ENCODE peak calls at places on chromosome 6, in eight cellular contexts. One of them, this sample, is unnamed.

GRCh38 chr6:44207966-44208365 is 8.8 kb upstream of the MYMX start:
- DNase-seq in ovary: no peak
- DNase-seq in omental fat pad: no peak
- DNase-seq in activated CD4-positive, alpha-beta T cell treated with anti-CD3 and anti-CD28 coated beads, Interleukin-2, amount 50 U/mL, for 1 hour: no peak
- DNase-seq in amygdala: no peak
- DNase-seq in AG08396: no peak
- DNase-seq in GF-D8: no peak
- DNase-seq in endothelial cell: no peak
- DNase-seq in this sample: no peak

GRCh38 chr6:29345380-29345779 is 23.3 kb downstream of the OR5V1 start:
- DNase-seq in amygdala: no peak
- DNase-seq in GF-D8: no peak
- DNase-seq in AG08396: no peak
- DNase-seq in endothelial cell: no peak
- DNase-seq in ovary: no peak
- DNase-seq in activated CD4-positive, alpha-beta T cell treated with anti-CD3 and anti-CD28 coated beads, Interleukin-2, amount 50 U/mL, for 1 hour: no peak
- DNase-seq in omental fat pad: no peak
- DNase-seq in this sample: no peak

GRCh38 chr6:134640975-134641429 is 308.9 kb downstream of the ALDH8A1 start:
- DNase-seq in activated CD4-positive, alpha-beta T cell treated with anti-CD3 and anti-CD28 coated beads, Interleukin-2, amount 50 U/mL, for 1 hour: peak; percentile 71
- DNase-seq in GF-D8: peak; percentile 14
- DNase-seq in ovary: peak; percentile 77
- DNase-seq in endothelial cell: peak; percentile 75
- DNase-seq in omental fat pad: peak; percentile 53
- DNase-seq in AG08396: peak; percentile 83
- DNase-seq in amygdala: no peak
- DNase-seq in this sample: peak; percentile 13

GRCh38 chr6:9484686-9485085 is 930.2 kb downstream of the TFAP2A start:
- DNase-seq in amygdala: no peak
- DNase-seq in endothelial cell: no peak
- DNase-seq in ovary: no peak
- DNase-seq in activated CD4-positive, alpha-beta T cell treated with anti-CD3 and anti-CD28 coated beads, Interleukin-2, amount 50 U/mL, for 1 hour: no peak
- DNase-seq in AG08396: no peak
- DNase-seq in omental fat pad: no peak
- DNase-seq in GF-D8: no peak
- DNase-seq in this sample: no peak

GRCh38 chr6:80454197-80454596 is 347.7 kb downstream of the BCKDHB start:
- DNase-seq in activated CD4-positive, alpha-beta T cell treated with anti-CD3 and anti-CD28 coated beads, Interleukin-2, amount 50 U/mL, for 1 hour: no peak
- DNase-seq in amygdala: no peak
- DNase-seq in endothelial cell: no peak
- DNase-seq in ovary: no peak
- DNase-seq in AG08396: peak; percentile 47
- DNase-seq in GF-D8: no peak
- DNase-seq in omental fat pad: no peak
- DNase-seq in this sample: peak; percentile 5

GRCh38 chr6:157613011-157613522 is 210.0 kb upstream of the SNX9 start:
- DNase-seq in AG08396: peak; percentile 75
- DNase-seq in activated CD4-positive, alpha-beta T cell treated with anti-CD3 and anti-CD28 coated beads, Interleukin-2, amount 50 U/mL, for 1 hour: no peak
- DNase-seq in ovary: no peak
- DNase-seq in GF-D8: peak; percentile 13
- DNase-seq in omental fat pad: no peak
- DNase-seq in amygdala: no peak
- DNase-seq in endothelial cell: no peak
- DNase-seq in this sample: peak; percentile 12

GRCh38 chr6:88566746-88567534 is 396.5 kb downstream of the RNGTT start:
- DNase-seq in activated CD4-positive, alpha-beta T cell treated with anti-CD3 and anti-CD28 coated beads, Interleukin-2, amount 50 U/mL, for 1 hour: no peak
- DNase-seq in amygdala: no peak
- DNase-seq in GF-D8: no peak
- DNase-seq in ovary: no peak
- DNase-seq in omental fat pad: no peak
- DNase-seq in AG08396: no peak
- DNase-seq in endothelial cell: no peak
- DNase-seq in this sample: no peak

GRCh38 chr6:42155293-42155692 is 12.9 kb upstream of the C6orf132 start:
- DNase-seq in ovary: no peak
- DNase-seq in GF-D8: no peak
- DNase-seq in AG08396: no peak
- DNase-seq in activated CD4-positive, alpha-beta T cell treated with anti-CD3 and anti-CD28 coated beads, Interleukin-2, amount 50 U/mL, for 1 hour: no peak
- DNase-seq in amygdala: no peak
- DNase-seq in endothelial cell: no peak
- DNase-seq in omental fat pad: no peak
- DNase-seq in this sample: no peak

GRCh38 chr6:123962508-123962907 is 158.8 kb downstream of the NKAIN2 start:
- DNase-seq in GF-D8: no peak
- DNase-seq in amygdala: no peak
- DNase-seq in endothelial cell: no peak
- DNase-seq in ovary: no peak
- DNase-seq in omental fat pad: no peak
- DNase-seq in AG08396: no peak
- DNase-seq in activated CD4-positive, alpha-beta T cell treated with anti-CD3 and anti-CD28 coated beads, Interleukin-2, amount 50 U/mL, for 1 hour: no peak
- DNase-seq in this sample: no peak

GRCh38 chr6:170031096-170031471 is 259.8 kb downstream of the DLL1 start:
- DNase-seq in endothelial cell: no peak
- DNase-seq in GF-D8: no peak
- DNase-seq in AG08396: peak; percentile 63
- DNase-seq in ovary: peak; percentile 6
- DNase-seq in activated CD4-positive, alpha-beta T cell treated with anti-CD3 and anti-CD28 coated beads, Interleukin-2, amount 50 U/mL, for 1 hour: no peak
- DNase-seq in omental fat pad: no peak
- DNase-seq in amygdala: no peak
- DNase-seq in this sample: no peak

GRCh38 chr6:154980273-154981070 is 14.6 kb upstream of the TIAM2 start:
- DNase-seq in activated CD4-positive, alpha-beta T cell treated with anti-CD3 and anti-CD28 coated beads, Interleukin-2, amount 50 U/mL, for 1 hour: no peak
- DNase-seq in AG08396: no peak
- DNase-seq in endothelial cell: no peak
- DNase-seq in omental fat pad: no peak
- DNase-seq in amygdala: no peak
- DNase-seq in ovary: no peak
- DNase-seq in GF-D8: no peak
- DNase-seq in this sample: no peak

GRCh38 chr6:142975272-142975805 is 30.4 kb upstream of the HIVEP2 start:
- DNase-seq in endothelial cell: no peak
- DNase-seq in GF-D8: no peak
- DNase-seq in AG08396: no peak
- DNase-seq in ovary: no peak
- DNase-seq in activated CD4-positive, alpha-beta T cell treated with anti-CD3 and anti-CD28 coated beads, Interleukin-2, amount 50 U/mL, for 1 hour: no peak
- DNase-seq in omental fat pad: no peak
- DNase-seq in amygdala: no peak
- DNase-seq in this sample: no peak

GRCh38 chr6:62891065-62891647 is 320.1 kb upstream of the FKBP1C start:
- DNase-seq in ovary: no peak
- DNase-seq in AG08396: no peak
- DNase-seq in endothelial cell: no peak
- DNase-seq in omental fat pad: no peak
- DNase-seq in GF-D8: peak; percentile 1
- DNase-seq in amygdala: no peak
- DNase-seq in activated CD4-positive, alpha-beta T cell treated with anti-CD3 and anti-CD28 coated beads, Interleukin-2, amount 50 U/mL, for 1 hour: no peak
- DNase-seq in this sample: no peak

GRCh38 chr6:6932968-6933367 is 174.8 kb upstream of the RREB1 start:
- DNase-seq in activated CD4-positive, alpha-beta T cell treated with anti-CD3 and anti-CD28 coated beads, Interleukin-2, amount 50 U/mL, for 1 hour: no peak
- DNase-seq in ovary: no peak
- DNase-seq in GF-D8: no peak
- DNase-seq in omental fat pad: no peak
- DNase-seq in AG08396: no peak
- DNase-seq in endothelial cell: no peak
- DNase-seq in amygdala: no peak
- DNase-seq in this sample: no peak

GRCh38 chr6:44530209-44530909 is 142.9 kb downstream of the CDC5L start:
- DNase-seq in omental fat pad: no peak
- DNase-seq in amygdala: no peak
- DNase-seq in GF-D8: no peak
- DNase-seq in endothelial cell: no peak
- DNase-seq in AG08396: no peak
- DNase-seq in ovary: no peak
- DNase-seq in activated CD4-positive, alpha-beta T cell treated with anti-CD3 and anti-CD28 coated beads, Interleukin-2, amount 50 U/mL, for 1 hour: no peak
- DNase-seq in this sample: no peak

GRCh38 chr6:75601608-75602163 is at the start of gene SENP6:
- DNase-seq in ovary: peak; percentile 86
- DNase-seq in activated CD4-positive, alpha-beta T cell treated with anti-CD3 and anti-CD28 coated beads, Interleukin-2, amount 50 U/mL, for 1 hour: peak; percentile 69
- DNase-seq in amygdala: peak; percentile 55
- DNase-seq in endothelial cell: peak; percentile 76
- DNase-seq in omental fat pad: no peak
- DNase-seq in GF-D8: peak; percentile 52
- DNase-seq in AG08396: peak; percentile 88
- DNase-seq in this sample: peak; percentile 59

GRCh38 chr6:49637333-49637698 is 677 bp upstream of the RHAG start:
- DNase-seq in AG08396: no peak
- DNase-seq in GF-D8: no peak
- DNase-seq in ovary: no peak
- DNase-seq in activated CD4-positive, alpha-beta T cell treated with anti-CD3 and anti-CD28 coated beads, Interleukin-2, amount 50 U/mL, for 1 hour: no peak
- DNase-seq in amygdala: no peak
- DNase-seq in omental fat pad: no peak
- DNase-seq in endothelial cell: no peak
- DNase-seq in this sample: no peak

GRCh38 chr6:170493354-170493753 is 59.8 kb downstream of the PSMB1 start:
- DNase-seq in ovary: no peak
- DNase-seq in activated CD4-positive, alpha-beta T cell treated with anti-CD3 and anti-CD28 coated beads, Interleukin-2, amount 50 U/mL, for 1 hour: no peak
- DNase-seq in AG08396: no peak
- DNase-seq in omental fat pad: no peak
- DNase-seq in amygdala: no peak
- DNase-seq in endothelial cell: no peak
- DNase-seq in GF-D8: no peak
- DNase-seq in this sample: no peak

GRCh38 chr6:44742201-44742600 is 354.7 kb downstream of the CDC5L start:
- DNase-seq in amygdala: no peak
- DNase-seq in GF-D8: no peak
- DNase-seq in ovary: no peak
- DNase-seq in endothelial cell: no peak
- DNase-seq in omental fat pad: no peak
- DNase-seq in AG08396: peak; percentile 2
- DNase-seq in activated CD4-positive, alpha-beta T cell treated with anti-CD3 and anti-CD28 coated beads, Interleukin-2, amount 50 U/mL, for 1 hour: no peak
- DNase-seq in this sample: no peak

GRCh38 chr6:5302220-5302946 is 41.1 kb downstream of the FARS2 start:
- DNase-seq in AG08396: no peak
- DNase-seq in GF-D8: peak; percentile 52
- DNase-seq in ovary: peak; percentile 22
- DNase-seq in omental fat pad: no peak
- DNase-seq in activated CD4-positive, alpha-beta T cell treated with anti-CD3 and anti-CD28 coated beads, Interleukin-2, amount 50 U/mL, for 1 hour: no peak
- DNase-seq in endothelial cell: no peak
- DNase-seq in amygdala: no peak
- DNase-seq in this sample: no peak

GRCh38 chr6:41370488-41371111 is 35.2 kb downstream of the NCR2 start:
- DNase-seq in ovary: no peak
- DNase-seq in amygdala: no peak
- DNase-seq in activated CD4-positive, alpha-beta T cell treated with anti-CD3 and anti-CD28 coated beads, Interleukin-2, amount 50 U/mL, for 1 hour: no peak
- DNase-seq in GF-D8: no peak
- DNase-seq in omental fat pad: no peak
- DNase-seq in endothelial cell: no peak
- DNase-seq in AG08396: no peak
- DNase-seq in this sample: no peak

GRCh38 chr6:119043265-119043664 is 35.2 kb downstream of the FAM184A start:
- DNase-seq in endothelial cell: no peak
- DNase-seq in activated CD4-positive, alpha-beta T cell treated with anti-CD3 and anti-CD28 coated beads, Interleukin-2, amount 50 U/mL, for 1 hour: no peak
- DNase-seq in ovary: no peak
- DNase-seq in amygdala: no peak
- DNase-seq in GF-D8: no peak
- DNase-seq in AG08396: no peak
- DNase-seq in omental fat pad: no peak
- DNase-seq in this sample: no peak

GRCh38 chr6:64539917-64540316 is 904.3 kb downstream of the PHF3 start:
- DNase-seq in AG08396: no peak
- DNase-seq in amygdala: no peak
- DNase-seq in omental fat pad: no peak
- DNase-seq in endothelial cell: no peak
- DNase-seq in GF-D8: no peak
- DNase-seq in activated CD4-positive, alpha-beta T cell treated with anti-CD3 and anti-CD28 coated beads, Interleukin-2, amount 50 U/mL, for 1 hour: no peak
- DNase-seq in ovary: no peak
- DNase-seq in this sample: no peak

GRCh38 chr6:154703094-154703493 is 30.1 kb upstream of the SCAF8 start:
- DNase-seq in AG08396: no peak
- DNase-seq in omental fat pad: no peak
- DNase-seq in ovary: no peak
- DNase-seq in endothelial cell: no peak
- DNase-seq in GF-D8: no peak
- DNase-seq in amygdala: no peak
- DNase-seq in activated CD4-positive, alpha-beta T cell treated with anti-CD3 and anti-CD28 coated beads, Interleukin-2, amount 50 U/mL, for 1 hour: no peak
- DNase-seq in this sample: no peak

GRCh38 chr6:158554611-158555361 is 5.1 kb upstream of the TMEM181 start:
- DNase-seq in endothelial cell: no peak
- DNase-seq in omental fat pad: no peak
- DNase-seq in AG08396: no peak
- DNase-seq in ovary: no peak
- DNase-seq in amygdala: no peak
- DNase-seq in activated CD4-positive, alpha-beta T cell treated with anti-CD3 and anti-CD28 coated beads, Interleukin-2, amount 50 U/mL, for 1 hour: no peak
- DNase-seq in GF-D8: no peak
- DNase-seq in this sample: no peak

GRCh38 chr6:144417686-144418085 is 132.6 kb downstream of the UTRN start:
- DNase-seq in amygdala: no peak
- DNase-seq in omental fat pad: no peak
- DNase-seq in endothelial cell: no peak
- DNase-seq in activated CD4-positive, alpha-beta T cell treated with anti-CD3 and anti-CD28 coated beads, Interleukin-2, amount 50 U/mL, for 1 hour: no peak
- DNase-seq in AG08396: no peak
- DNase-seq in GF-D8: no peak
- DNase-seq in ovary: no peak
- DNase-seq in this sample: no peak

GRCh38 chr6:25768566-25768965 is 14.0 kb downstream of the SLC17A4 start:
- DNase-seq in AG08396: no peak
- DNase-seq in GF-D8: no peak
- DNase-seq in endothelial cell: no peak
- DNase-seq in activated CD4-positive, alpha-beta T cell treated with anti-CD3 and anti-CD28 coated beads, Interleukin-2, amount 50 U/mL, for 1 hour: no peak
- DNase-seq in omental fat pad: no peak
- DNase-seq in ovary: no peak
- DNase-seq in amygdala: no peak
- DNase-seq in this sample: no peak

GRCh38 chr6:142756215-142756630 is 188.8 kb downstream of the HIVEP2 start:
- DNase-seq in AG08396: peak; percentile 52
- DNase-seq in ovary: no peak
- DNase-seq in omental fat pad: no peak
- DNase-seq in endothelial cell: no peak
- DNase-seq in GF-D8: no peak
- DNase-seq in amygdala: no peak
- DNase-seq in activated CD4-positive, alpha-beta T cell treated with anti-CD3 and anti-CD28 coated beads, Interleukin-2, amount 50 U/mL, for 1 hour: no peak
- DNase-seq in this sample: no peak

GRCh38 chr6:41159415-41160082 is 3.4 kb downstream of the TREM2 start:
- DNase-seq in amygdala: no peak
- DNase-seq in omental fat pad: no peak
- DNase-seq in ovary: no peak
- DNase-seq in AG08396: no peak
- DNase-seq in endothelial cell: no peak
- DNase-seq in GF-D8: no peak
- DNase-seq in activated CD4-positive, alpha-beta T cell treated with anti-CD3 and anti-CD28 coated beads, Interleukin-2, amount 50 U/mL, for 1 hour: no peak
- DNase-seq in this sample: no peak

GRCh38 chr6:90393232-90393884 is 96.7 kb upstream of the BACH2 start:
- DNase-seq in AG08396: peak; percentile 40
- DNase-seq in activated CD4-positive, alpha-beta T cell treated with anti-CD3 and anti-CD28 coated beads, Interleukin-2, amount 50 U/mL, for 1 hour: peak; percentile 67
- DNase-seq in omental fat pad: peak; percentile 52
- DNase-seq in GF-D8: peak; percentile 24
- DNase-seq in ovary: peak; percentile 62
- DNase-seq in endothelial cell: peak; percentile 73
- DNase-seq in amygdala: no peak
- DNase-seq in this sample: no peak

GRCh38 chr6:147903931-147904330 is 395.4 kb downstream of the SAMD5 start:
- DNase-seq in endothelial cell: no peak
- DNase-seq in GF-D8: no peak
- DNase-seq in activated CD4-positive, alpha-beta T cell treated with anti-CD3 and anti-CD28 coated beads, Interleukin-2, amount 50 U/mL, for 1 hour: no peak
- DNase-seq in amygdala: no peak
- DNase-seq in ovary: no peak
- DNase-seq in AG08396: no peak
- DNase-seq in omental fat pad: no peak
- DNase-seq in this sample: no peak

GRCh38 chr6:135451617-135452190 is 45.8 kb downstream of the AHI1 start:
- DNase-seq in amygdala: no peak
- DNase-seq in AG08396: peak; percentile 9
- DNase-seq in omental fat pad: no peak
- DNase-seq in GF-D8: peak; percentile 1
- DNase-seq in activated CD4-positive, alpha-beta T cell treated with anti-CD3 and anti-CD28 coated beads, Interleukin-2, amount 50 U/mL, for 1 hour: no peak
- DNase-seq in ovary: no peak
- DNase-seq in endothelial cell: no peak
- DNase-seq in this sample: no peak

GRCh38 chr6:113782641-113783040 is 74.5 kb upstream of the MARCKS start:
- DNase-seq in omental fat pad: no peak
- DNase-seq in AG08396: no peak
- DNase-seq in GF-D8: no peak
- DNase-seq in ovary: no peak
- DNase-seq in endothelial cell: no peak
- DNase-seq in amygdala: no peak
- DNase-seq in activated CD4-positive, alpha-beta T cell treated with anti-CD3 and anti-CD28 coated beads, Interleukin-2, amount 50 U/mL, for 1 hour: no peak
- DNase-seq in this sample: no peak

GRCh38 chr6:39102024-39102820 is 12.8 kb downstream of the SAYSD1 start:
- DNase-seq in activated CD4-positive, alpha-beta T cell treated with anti-CD3 and anti-CD28 coated beads, Interleukin-2, amount 50 U/mL, for 1 hour: no peak
- DNase-seq in amygdala: no peak
- DNase-seq in AG08396: peak; percentile 61
- DNase-seq in ovary: no peak
- DNase-seq in endothelial cell: peak; percentile 70
- DNase-seq in omental fat pad: no peak
- DNase-seq in GF-D8: no peak
- DNase-seq in this sample: no peak